ENCODE peak calls at places on chromosome 20, in six cellular contexts. H is astrocyte, S is left ventricle myocardium inferior, V is psoas muscle, B is IMR-90, E is CD14-positive monocyte. G is an unnamed sample.

GRCh38 chr20:1946762-1947534 is 46.9 kb downstream of the PDYN start:
- DNase-seq in H (peak; percentile 34), S (peak; percentile 31), V (peak; percentile 84), B (peak; percentile 17), E (peak; percentile 79), G (no peak)

GRCh38 chr20:60271597-60271996 is 313.4 kb downstream of the CDH26 start:
- DNase-seq in H (no peak), S (no peak), V (no peak), B (peak; percentile 12), E (no peak), G (no peak)

GRCh38 chr20:21100590-21101452 is 5.3 kb downstream of the LINC00237 start:
- DNase-seq in H (no peak), S (no peak), V (no peak), B (peak; percentile 2), E (no peak), G (no peak)

GRCh38 chr20:44583179-44583578 is 800 bp downstream of the PKIG start:
- DNase-seq in H (no peak), S (no peak), V (no peak), B (peak; percentile 37), E (no peak), G (no peak)

GRCh38 chr20:35616465-35617396 is 1.1 kb downstream of the SPAG4 start:
- DNase-seq in H (peak; percentile 97), S (peak; percentile 92), V (peak; percentile 91), B (peak; percentile 99), E (peak; percentile 100), G (no peak)

GRCh38 chr20:35561268-35561667 is 19.4 kb downstream of the ERGIC3 start:
- DNase-seq in H (peak; percentile 38), S (no peak), V (no peak), B (peak; percentile 59), E (peak; percentile 36), G (peak; percentile 39)

GRCh38 chr20:25600632-25601031 is 15.3 kb upstream of the NINL start:
- DNase-seq in H (peak; percentile 31), S (no peak), V (no peak), B (no peak), E (no peak), G (no peak)

GRCh38 chr20:16828666-16829305 is 80.6 kb downstream of the OTOR start:
- DNase-seq in H (no peak), S (no peak), V (no peak), B (peak; percentile 19), E (no peak), G (no peak)

GRCh38 chr20:17498641-17499040 is 32.5 kb downstream of the BFSP1 start:
- DNase-seq in H (no peak), S (no peak), V (no peak), B (no peak), E (no peak), G (no peak)

GRCh38 chr20:57939499-57939898 is 229.7 kb upstream of the PMEPA1 start:
- DNase-seq in H (no peak), S (no peak), V (no peak), B (no peak), E (no peak), G (no peak)

GRCh38 chr20:50713677-50714101 is 17.7 kb upstream of the PARD6B start:
- DNase-seq in H (no peak), S (no peak), V (no peak), B (peak; percentile 61), E (no peak), G (no peak)

GRCh38 chr20:36604952-36605308 is 649 bp upstream of the RAB5IF start:
- DNase-seq in H (no peak), S (peak; percentile 19), V (peak; percentile 33), B (no peak), E (peak; percentile 65), G (no peak)

GRCh38 chr20:51494241-51495110 is 48.0 kb downstream of the NFATC2 start:
- DNase-seq in H (no peak), S (no peak), V (no peak), B (no peak), E (peak; percentile 38), G (no peak)

GRCh38 chr20:23776067-23776771 is 25.5 kb upstream of the CST1 start:
- DNase-seq in H (no peak), S (no peak), V (no peak), B (no peak), E (no peak), G (no peak)

GRCh38 chr20:2210646-2211556 is 84.9 kb upstream of the TGM3 start:
- DNase-seq in H (peak; percentile 65), S (peak; percentile 29), V (peak; percentile 34), B (peak; percentile 75), E (peak; percentile 94), G (no peak)

GRCh38 chr20:23049933-23050838 is 714 bp upstream of the THBD start:
- DNase-seq in H (peak; percentile 29), S (peak; percentile 65), V (peak; percentile 71), B (no peak), E (peak; percentile 76), G (no peak)

GRCh38 chr20:57618091-57618765 is 2.0 kb downstream of the ZBP1 start:
- DNase-seq in H (no peak), S (no peak), V (no peak), B (no peak), E (no peak), G (no peak)

GRCh38 chr20:13580725-13581124 is 58.0 kb downstream of the TASP1 start:
- DNase-seq in H (no peak), S (no peak), V (no peak), B (no peak), E (no peak), G (no peak)

GRCh38 chr20:23061713-23062561 is 12.5 kb upstream of the THBD start:
- DNase-seq in H (peak; percentile 51), S (peak; percentile 44), V (peak; percentile 44), B (peak; percentile 57), E (peak; percentile 74), G (no peak)

GRCh38 chr20:10225439-10226080 is 6.9 kb downstream of the SNAP25 start:
- DNase-seq in H (no peak), S (no peak), V (no peak), B (no peak), E (no peak), G (no peak)
- TF ChIP-seq CTCF in H (peak; percentile 12), S (no peak), V (no peak), B (peak; percentile 18), E (no peak), G (no peak)

DNA sequence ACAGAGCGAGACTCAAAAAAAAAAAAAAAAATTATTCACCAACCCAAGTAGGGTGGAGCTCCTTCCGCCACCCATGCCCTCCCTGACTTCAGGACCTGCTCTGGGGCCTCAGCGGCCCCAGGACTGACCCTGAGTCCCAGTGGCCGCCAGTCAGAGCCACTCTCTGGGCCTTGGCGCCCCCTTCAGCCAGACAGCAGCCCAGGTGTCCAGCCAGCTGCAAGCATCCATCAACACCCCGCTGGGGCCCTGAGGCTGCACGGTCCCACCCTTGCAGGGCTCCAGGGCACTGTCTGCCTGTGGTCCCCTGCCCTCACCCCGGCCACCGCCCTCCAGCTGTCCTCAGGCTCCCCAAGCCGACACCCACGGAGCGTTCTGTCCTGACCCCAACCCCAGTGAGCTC is 11.4 kb upstream of the KCNQ2 start:
- DNase-seq in H (no peak), S (no peak), V (no peak), B (no peak), E (no peak), G (no peak)
- TF ChIP-seq CTCF in H (no peak), S (peak; percentile 30), V (no peak), B (no peak), E (no peak), G (peak; percentile 39)

GRCh38 chr20:61979701-61980635 is 85.7 kb downstream of the TAF4 start:
- DNase-seq in H (no peak), S (no peak), V (no peak), B (no peak), E (no peak), G (peak; percentile 84)

GRCh38 chr20:61979090-61979489 is 86.6 kb downstream of the TAF4 start:
- DNase-seq in H (no peak), S (no peak), V (no peak), B (no peak), E (no peak), G (peak; percentile 59)

GRCh38 chr20:61982951-61983315 is 82.7 kb downstream of the TAF4 start:
- DNase-seq in H (no peak), S (no peak), V (no peak), B (no peak), E (no peak), G (peak; percentile 53)

GRCh38 chr20:61982240-61982950 is 83.3 kb downstream of the TAF4 start:
- DNase-seq in H (no peak), S (no peak), V (no peak), B (no peak), E (no peak), G (peak; percentile 81)

DNA sequence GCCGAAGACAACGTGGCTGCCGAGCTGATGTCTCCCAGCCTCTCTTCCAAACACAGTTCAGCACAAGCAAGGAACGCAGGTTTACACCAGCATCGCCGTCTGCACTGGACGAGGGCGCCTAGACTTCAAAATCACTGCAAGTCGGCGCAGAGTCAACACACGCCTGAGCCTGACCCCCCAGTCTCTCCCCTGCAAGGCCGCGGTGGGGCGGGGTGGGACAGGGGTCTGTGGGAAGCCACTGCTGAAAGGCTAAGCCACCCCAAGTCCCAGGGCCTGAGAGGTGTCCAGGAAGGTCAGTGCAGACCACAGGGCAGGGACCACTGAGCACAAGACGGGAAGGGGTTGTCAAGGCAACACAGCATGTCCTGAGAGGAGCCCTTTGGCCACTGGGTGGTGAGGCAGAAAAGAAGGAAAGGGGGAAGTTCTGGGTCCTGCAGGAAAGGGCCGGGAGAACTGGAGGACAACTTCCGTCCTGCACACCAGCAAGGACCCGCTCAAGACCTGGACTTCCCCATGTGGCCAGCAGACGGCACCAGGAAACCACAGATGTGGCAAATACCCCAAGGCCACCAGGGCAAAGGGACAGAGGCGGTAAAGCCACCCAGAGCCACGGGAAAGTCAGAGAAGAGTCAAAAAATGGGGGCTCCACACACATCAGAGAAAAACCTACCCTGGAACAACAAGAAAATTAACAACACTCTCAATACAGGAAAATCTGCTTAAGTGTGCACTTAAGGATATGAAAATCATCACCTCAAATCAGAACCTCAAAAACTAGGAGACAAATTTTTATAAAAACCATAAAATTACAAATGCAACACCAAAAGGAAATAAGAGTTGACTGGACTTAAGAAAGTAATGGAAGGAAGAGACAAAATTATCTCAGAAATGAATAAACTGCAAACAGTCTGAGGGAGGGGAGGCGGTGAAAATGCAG is 84.8 kb downstream of the TAF4 start:
- DNase-seq in H (no peak), S (peak; percentile 46), V (peak; percentile 50), B (no peak), E (no peak), G (peak; percentile 69)
- TF ChIP-seq CTCF in H (peak; percentile 24), S (peak; percentile 65), V (no peak), B (peak; percentile 12), E (peak; percentile 68), G (peak; percentile 73)

DNA sequence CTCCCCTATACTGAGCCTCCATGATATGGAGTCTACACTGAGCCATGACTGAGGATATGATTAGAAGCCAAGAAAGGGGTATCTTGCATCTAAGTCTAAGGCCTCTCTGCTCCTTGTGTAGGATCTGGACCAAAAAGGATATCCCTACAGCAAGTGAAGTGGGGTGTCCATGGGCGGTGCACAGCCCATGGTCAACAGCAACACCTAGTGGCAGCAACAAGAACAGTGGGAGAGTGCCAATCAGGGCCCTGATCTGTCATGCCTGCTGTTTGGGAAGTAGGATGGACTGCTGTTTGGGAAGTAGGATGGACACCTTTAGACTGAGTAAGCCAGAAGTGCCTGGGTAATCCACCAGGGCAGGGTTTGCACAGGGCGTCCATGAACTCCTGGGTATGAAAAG is 22.4 kb downstream of the PTGIS start:
- DNase-seq in H (no peak), S (no peak), V (no peak), B (no peak), E (no peak), G (no peak)
- TF ChIP-seq CTCF in H (no peak), S (no peak), V (no peak), B (no peak), E (no peak), G (peak; percentile 46)

GRCh38 chr20:37986063-37986858 is 47.0 kb downstream of the TTI1 start:
- DNase-seq in H (no peak), S (no peak), V (no peak), B (no peak), E (no peak), G (no peak)
- TF ChIP-seq CTCF in H (no peak), S (no peak), V (no peak), B (no peak), E (no peak), G (no peak)